ENCODE peak calls at places on chromosomes 3 and 15, in nine cellular contexts. One of them, this sample, is unnamed.

GRCh38 chr3:178146406-178146831 is 389.8 kb upstream of the KCNMB2 start:
- DNase-seq in stimulated activated CD4-positive, alpha-beta T cell treated with anti-CD3 and anti-CD28 coated beads, TNF-alpha, amount 100 ng/mL, for 4 hours: no peak
- DNase-seq in activated T-cell treated with anti-CD3 and anti-CD28 coated beads, Interleukin-2, amount 50 U/mL, for 72 hours: no peak
- DNase-seq in CD8-positive, alpha-beta memory T cell: no peak
- DNase-seq in HepG2: no peak
- DNase-seq in NCI-H226: no peak
- DNase-seq in AG09309: peak; percentile 10
- DNase-seq in activated naive CD4-positive, alpha-beta T cell treated with Interleukin-2 at 50 U/mL for 16 hours: no peak
- DNase-seq in COR-L47: no peak
- DNase-seq in this sample: no peak

GRCh38 chr3:9397911-9398714 is 698 bp downstream of the SETD5 start:
- DNase-seq in CD8-positive, alpha-beta memory T cell: peak; percentile 56
- DNase-seq in NCI-H226: peak; percentile 20
- DNase-seq in AG09309: no peak
- DNase-seq in activated T-cell treated with anti-CD3 and anti-CD28 coated beads, Interleukin-2, amount 50 U/mL, for 72 hours: peak; percentile 40
- DNase-seq in activated naive CD4-positive, alpha-beta T cell treated with Interleukin-2 at 50 U/mL for 16 hours: peak; percentile 40
- DNase-seq in COR-L47: no peak
- DNase-seq in HepG2: peak; percentile 40
- DNase-seq in stimulated activated CD4-positive, alpha-beta T cell treated with anti-CD3 and anti-CD28 coated beads, TNF-alpha, amount 100 ng/mL, for 4 hours: no peak
- DNase-seq in this sample: peak; percentile 61

GRCh38 chr3:73007992-73008712 is 11.5 kb downstream of the PPP4R2 start:
- DNase-seq in AG09309: no peak
- DNase-seq in stimulated activated CD4-positive, alpha-beta T cell treated with anti-CD3 and anti-CD28 coated beads, TNF-alpha, amount 100 ng/mL, for 4 hours: no peak
- DNase-seq in COR-L47: no peak
- DNase-seq in CD8-positive, alpha-beta memory T cell: no peak
- DNase-seq in HepG2: no peak
- DNase-seq in NCI-H226: no peak
- DNase-seq in activated T-cell treated with anti-CD3 and anti-CD28 coated beads, Interleukin-2, amount 50 U/mL, for 72 hours: no peak
- DNase-seq in activated naive CD4-positive, alpha-beta T cell treated with Interleukin-2 at 50 U/mL for 16 hours: no peak
- DNase-seq in this sample: no peak

GRCh38 chr15:53833134-53833624 is 73.7 kb upstream of the WDR72 start:
- DNase-seq in stimulated activated CD4-positive, alpha-beta T cell treated with anti-CD3 and anti-CD28 coated beads, TNF-alpha, amount 100 ng/mL, for 4 hours: no peak
- DNase-seq in AG09309: no peak
- DNase-seq in CD8-positive, alpha-beta memory T cell: no peak
- DNase-seq in activated T-cell treated with anti-CD3 and anti-CD28 coated beads, Interleukin-2, amount 50 U/mL, for 72 hours: no peak
- DNase-seq in COR-L47: peak; percentile 54
- DNase-seq in NCI-H226: peak; percentile 89
- DNase-seq in HepG2: peak; percentile 94
- DNase-seq in activated naive CD4-positive, alpha-beta T cell treated with Interleukin-2 at 50 U/mL for 16 hours: no peak
- DNase-seq in this sample: peak; percentile 83

GRCh38 chr15:76994971-76995945 is at the start of gene PSTPIP1:
- DNase-seq in COR-L47: no peak
- DNase-seq in activated T-cell treated with anti-CD3 and anti-CD28 coated beads, Interleukin-2, amount 50 U/mL, for 72 hours: peak; percentile 82
- DNase-seq in NCI-H226: peak; percentile 60
- DNase-seq in HepG2: no peak
- DNase-seq in CD8-positive, alpha-beta memory T cell: peak; percentile 83
- DNase-seq in AG09309: no peak
- DNase-seq in stimulated activated CD4-positive, alpha-beta T cell treated with anti-CD3 and anti-CD28 coated beads, TNF-alpha, amount 100 ng/mL, for 4 hours: peak; percentile 49
- DNase-seq in activated naive CD4-positive, alpha-beta T cell treated with Interleukin-2 at 50 U/mL for 16 hours: peak; percentile 71
- DNase-seq in this sample: no peak

GRCh38 chr3:12370758-12371157 is 81.9 kb downstream of the PPARG start:
- DNase-seq in HepG2: peak; percentile 37
- DNase-seq in COR-L47: no peak
- DNase-seq in stimulated activated CD4-positive, alpha-beta T cell treated with anti-CD3 and anti-CD28 coated beads, TNF-alpha, amount 100 ng/mL, for 4 hours: no peak
- DNase-seq in activated T-cell treated with anti-CD3 and anti-CD28 coated beads, Interleukin-2, amount 50 U/mL, for 72 hours: no peak
- DNase-seq in AG09309: no peak
- DNase-seq in NCI-H226: no peak
- DNase-seq in activated naive CD4-positive, alpha-beta T cell treated with Interleukin-2 at 50 U/mL for 16 hours: no peak
- DNase-seq in CD8-positive, alpha-beta memory T cell: no peak
- DNase-seq in this sample: no peak

GRCh38 chr3:51982352-51982837 is 940 bp upstream of the ACY1 start:
- DNase-seq in AG09309: no peak
- DNase-seq in activated T-cell treated with anti-CD3 and anti-CD28 coated beads, Interleukin-2, amount 50 U/mL, for 72 hours: peak; percentile 54
- DNase-seq in COR-L47: peak; percentile 21
- DNase-seq in NCI-H226: peak; percentile 39
- DNase-seq in stimulated activated CD4-positive, alpha-beta T cell treated with anti-CD3 and anti-CD28 coated beads, TNF-alpha, amount 100 ng/mL, for 4 hours: no peak
- DNase-seq in HepG2: peak; percentile 91
- DNase-seq in activated naive CD4-positive, alpha-beta T cell treated with Interleukin-2 at 50 U/mL for 16 hours: peak; percentile 45
- DNase-seq in CD8-positive, alpha-beta memory T cell: no peak
- DNase-seq in this sample: peak; percentile 87

GRCh38 chr3:134361162-134361831 is 12.9 kb downstream of the AMOTL2 start:
- DNase-seq in COR-L47: no peak
- DNase-seq in AG09309: no peak
- DNase-seq in CD8-positive, alpha-beta memory T cell: no peak
- DNase-seq in activated T-cell treated with anti-CD3 and anti-CD28 coated beads, Interleukin-2, amount 50 U/mL, for 72 hours: no peak
- DNase-seq in stimulated activated CD4-positive, alpha-beta T cell treated with anti-CD3 and anti-CD28 coated beads, TNF-alpha, amount 100 ng/mL, for 4 hours: no peak
- DNase-seq in HepG2: no peak
- DNase-seq in NCI-H226: no peak
- DNase-seq in activated naive CD4-positive, alpha-beta T cell treated with Interleukin-2 at 50 U/mL for 16 hours: no peak
- DNase-seq in this sample: no peak

GRCh38 chr3:149806171-149806778 is 6.7 kb upstream of the RNF13 start:
- DNase-seq in COR-L47: no peak
- DNase-seq in CD8-positive, alpha-beta memory T cell: no peak
- DNase-seq in NCI-H226: no peak
- DNase-seq in HepG2: no peak
- DNase-seq in activated naive CD4-positive, alpha-beta T cell treated with Interleukin-2 at 50 U/mL for 16 hours: no peak
- DNase-seq in activated T-cell treated with anti-CD3 and anti-CD28 coated beads, Interleukin-2, amount 50 U/mL, for 72 hours: no peak
- DNase-seq in stimulated activated CD4-positive, alpha-beta T cell treated with anti-CD3 and anti-CD28 coated beads, TNF-alpha, amount 100 ng/mL, for 4 hours: no peak
- DNase-seq in AG09309: no peak
- DNase-seq in this sample: no peak

GRCh38 chr3:110069641-110070538 is 732.5 kb upstream of the DPPA4 start:
- DNase-seq in NCI-H226: peak; percentile 47
- DNase-seq in AG09309: no peak
- DNase-seq in COR-L47: no peak
- DNase-seq in CD8-positive, alpha-beta memory T cell: no peak
- DNase-seq in stimulated activated CD4-positive, alpha-beta T cell treated with anti-CD3 and anti-CD28 coated beads, TNF-alpha, amount 100 ng/mL, for 4 hours: no peak
- DNase-seq in activated T-cell treated with anti-CD3 and anti-CD28 coated beads, Interleukin-2, amount 50 U/mL, for 72 hours: peak; percentile 7
- DNase-seq in activated naive CD4-positive, alpha-beta T cell treated with Interleukin-2 at 50 U/mL for 16 hours: no peak
- DNase-seq in HepG2: no peak
- DNase-seq in this sample: no peak

GRCh38 chr3:60013241-60013640 is 963.4 kb upstream of the CFAP20DC start:
- DNase-seq in HepG2: no peak
- DNase-seq in stimulated activated CD4-positive, alpha-beta T cell treated with anti-CD3 and anti-CD28 coated beads, TNF-alpha, amount 100 ng/mL, for 4 hours: no peak
- DNase-seq in activated naive CD4-positive, alpha-beta T cell treated with Interleukin-2 at 50 U/mL for 16 hours: no peak
- DNase-seq in activated T-cell treated with anti-CD3 and anti-CD28 coated beads, Interleukin-2, amount 50 U/mL, for 72 hours: no peak
- DNase-seq in COR-L47: no peak
- DNase-seq in AG09309: no peak
- DNase-seq in NCI-H226: peak; percentile 42
- DNase-seq in CD8-positive, alpha-beta memory T cell: no peak
- DNase-seq in this sample: no peak

GRCh38 chr15:82986442-82986780 is 401 bp downstream of the RAMAC start:
- DNase-seq in AG09309: no peak
- DNase-seq in NCI-H226: no peak
- DNase-seq in CD8-positive, alpha-beta memory T cell: no peak
- DNase-seq in activated T-cell treated with anti-CD3 and anti-CD28 coated beads, Interleukin-2, amount 50 U/mL, for 72 hours: no peak
- DNase-seq in COR-L47: no peak
- DNase-seq in stimulated activated CD4-positive, alpha-beta T cell treated with anti-CD3 and anti-CD28 coated beads, TNF-alpha, amount 100 ng/mL, for 4 hours: no peak
- DNase-seq in HepG2: no peak
- DNase-seq in activated naive CD4-positive, alpha-beta T cell treated with Interleukin-2 at 50 U/mL for 16 hours: no peak
- DNase-seq in this sample: peak; percentile 14

GRCh38 chr15:29695486-29696167 is 126.6 kb downstream of the TJP1 start:
- DNase-seq in COR-L47: no peak
- DNase-seq in CD8-positive, alpha-beta memory T cell: no peak
- DNase-seq in NCI-H226: no peak
- DNase-seq in AG09309: no peak
- DNase-seq in stimulated activated CD4-positive, alpha-beta T cell treated with anti-CD3 and anti-CD28 coated beads, TNF-alpha, amount 100 ng/mL, for 4 hours: no peak
- DNase-seq in activated T-cell treated with anti-CD3 and anti-CD28 coated beads, Interleukin-2, amount 50 U/mL, for 72 hours: no peak
- DNase-seq in HepG2: peak; percentile 37
- DNase-seq in activated naive CD4-positive, alpha-beta T cell treated with Interleukin-2 at 50 U/mL for 16 hours: no peak
- DNase-seq in this sample: no peak